ENCODE peak calls at places on chromosome 19, in nine cellular contexts. Z is midbrain, K is substantia nigra, V is body of pancreas, S is GM13977, R is EH, D is fibroblast of pulmonary artery, O is B cell, L is cerebellum. A is an unnamed sample.

GRCh38 chr19:47675859-47676258 is 37.4 kb upstream of the EHD2 start:
- DNase-seq in Z (no peak), K (no peak), V (no peak), S (no peak), R (no peak), D (no peak), O (no peak), L (no peak), A (no peak)

GRCh38 chr19:12784871-12785430 is 6.3 kb upstream of the JUNB start:
- DNase-seq in Z (no peak), K (no peak), V (no peak), S (no peak), R (no peak), D (no peak), O (peak), L (no peak), A (peak)

GRCh38 chr19:38455031-38455430 is 21.5 kb downstream of the RYR1 start:
- DNase-seq in Z (no peak), K (no peak), V (no peak), S (no peak), R (peak), D (peak), O (no peak), L (no peak), A (no peak)

GRCh38 chr19:46602392-46603194 is 1.5 kb downstream of the CALM3 start:
- DNase-seq in Z (peak), K (no peak), V (no peak), S (peak), R (peak), D (no peak), O (peak), L (no peak), A (no peak)

GRCh38 chr19:45439569-45440258 is 16.0 kb upstream of the ERCC1 start:
- DNase-seq in Z (peak), K (peak), V (peak), S (peak), R (peak), D (peak), O (peak), L (peak), A (peak)

GRCh38 chr19:17727843-17728242 is 8.6 kb downstream of the MAP1S start:
- DNase-seq in Z (no peak), K (no peak), V (no peak), S (no peak), R (no peak), D (no peak), O (no peak), L (no peak), A (no peak)

GRCh38 chr19:47275866-47276461 is 1.3 kb downstream of the INAFM1 start:
- DNase-seq in Z (no peak), K (peak), V (peak), S (no peak), R (peak), D (peak), O (no peak), L (no peak), A (no peak)

GRCh38 chr19:39406656-39407393 is at the start of gene ZFP36:
- DNase-seq in Z (peak), K (peak), V (peak), S (peak), R (peak), D (peak), O (peak), L (peak), A (peak)

GRCh38 chr19:5128932-5129389 is 160.0 kb downstream of the KDM4B start:
- DNase-seq in Z (no peak), K (no peak), V (peak), S (no peak), R (no peak), D (peak), O (peak), L (peak), A (no peak)

GRCh38 chr19:14632286-14632685 is 42.4 kb downstream of the ADGRE3 start:
- DNase-seq in Z (no peak), K (no peak), V (no peak), S (peak), R (peak), D (peak), O (peak), L (no peak), A (no peak)

GRCh38 chr19:38197937-38198704 is 25.9 kb downstream of the DPF1 start:
- DNase-seq in Z (no peak), K (no peak), V (no peak), S (no peak), R (no peak), D (no peak), O (no peak), L (no peak), A (no peak)

GRCh38 chr19:45271709-45272108 is 20.6 kb downstream of the MARK4 start:
- DNase-seq in Z (no peak), K (no peak), V (no peak), S (no peak), R (no peak), D (no peak), O (no peak), L (no peak), A (no peak)

GRCh38 chr19:13932911-13933393 is 5.3 kb downstream of the PODNL1 start:
- DNase-seq in Z (no peak), K (no peak), V (no peak), S (no peak), R (no peak), D (no peak), O (no peak), L (no peak), A (no peak)

GRCh38 chr19:38385057-38385803 is 2.6 kb downstream of the GGN start:
- DNase-seq in Z (no peak), K (no peak), V (no peak), S (no peak), R (no peak), D (no peak), O (no peak), L (no peak), A (no peak)

GRCh38 chr19:1952635-1953034 is 11.7 kb downstream of the CSNK1G2 start:
- DNase-seq in Z (no peak), K (no peak), V (no peak), S (no peak), R (no peak), D (no peak), O (no peak), L (no peak), A (no peak)

GRCh38 chr19:3958836-3959765 is 11.8 kb downstream of the DAPK3 start:
- DNase-seq in Z (no peak), K (no peak), V (no peak), S (no peak), R (no peak), D (no peak), O (no peak), L (no peak), A (no peak)

GRCh38 chr19:566403-566802 is 6.0 kb upstream of the BSG start:
- DNase-seq in Z (no peak), K (no peak), V (peak), S (no peak), R (peak), D (peak), O (no peak), L (no peak), A (no peak)

GRCh38 chr19:548841-549830 is 5.3 kb downstream of the GZMM start:
- DNase-seq in Z (no peak), K (no peak), V (no peak), S (no peak), R (no peak), D (no peak), O (no peak), L (no peak), A (no peak)

GRCh38 chr19:48344892-48345291 is 18.8 kb downstream of the TMEM143 start:
- DNase-seq in Z (no peak), K (no peak), V (no peak), S (no peak), R (no peak), D (no peak), O (no peak), L (no peak), A (no peak)

GRCh38 chr19:40420766-40421467 is 4.9 kb downstream of the SERTAD1 start:
- DNase-seq in Z (peak), K (peak), V (peak), S (peak), R (peak), D (peak), O (peak), L (peak), A (peak)

GRCh38 chr19:13585512-13585911 is 79.2 kb upstream of the CACNA1A start:
- DNase-seq in Z (no peak), K (no peak), V (no peak), S (no peak), R (no peak), D (no peak), O (no peak), L (no peak), A (no peak)

GRCh38 chr19:53432088-53432661 is 391 bp downstream of the ZNF761 start:
- DNase-seq in Z (no peak), K (no peak), V (peak), S (peak), R (peak), D (peak), O (no peak), L (peak), A (no peak)

GRCh38 chr19:54882758-54883157 is 8.7 kb downstream of the FCAR start:
- DNase-seq in Z (no peak), K (no peak), V (no peak), S (peak), R (no peak), D (no peak), O (peak), L (no peak), A (no peak)

GRCh38 chr19:47158367-47158791 is 27.7 kb downstream of the SAE1 start:
- DNase-seq in Z (no peak), K (no peak), V (no peak), S (no peak), R (no peak), D (no peak), O (no peak), L (no peak), A (no peak)

GRCh38 chr19:19506592-19506991 is 8.8 kb downstream of the TSSK6 start:
- DNase-seq in Z (no peak), K (no peak), V (no peak), S (no peak), R (no peak), D (no peak), O (no peak), L (no peak), A (no peak)

GRCh38 chr19:4575267-4575793 is 15.8 kb upstream of the SEMA6B start:
- DNase-seq in Z (no peak), K (no peak), V (peak), S (no peak), R (peak), D (peak), O (no peak), L (no peak), A (no peak)

GRCh38 chr19:6213696-6214585 is 65.8 kb downstream of the MLLT1 start:
- DNase-seq in Z (no peak), K (no peak), V (no peak), S (no peak), R (no peak), D (no peak), O (no peak), L (no peak), A (no peak)

GRCh38 chr19:12163841-12164240 is 945 bp downstream of the ZNF136 start:
- DNase-seq in Z (no peak), K (no peak), V (no peak), S (peak), R (peak), D (peak), O (no peak), L (no peak), A (no peak)

GRCh38 chr19:55635856-55636440 is 4.9 kb upstream of the ZNF580 start:
- DNase-seq in Z (no peak), K (no peak), V (no peak), S (no peak), R (no peak), D (no peak), O (no peak), L (no peak), A (no peak)

GRCh38 chr19:2775556-2776430 is 7.3 kb downstream of the SGTA start:
- DNase-seq in Z (no peak), K (peak), V (peak), S (peak), R (peak), D (peak), O (peak), L (no peak), A (no peak)

GRCh38 chr19:4278460-4278901 is 585 bp upstream of the SHD start:
- DNase-seq in Z (no peak), K (no peak), V (no peak), S (no peak), R (no peak), D (no peak), O (no peak), L (no peak), A (no peak)

A was measured in GM06990.